ENCODE peak calls at places on chromosomes 1 and 21, in eight cellular contexts. P is trophoblast cell; J is osteocyte; U is CD8-positive, alpha-beta memory T cell; C is Calu3; M is stimulated activated CD8-positive, alpha-beta memory T cell treated with anti-CD3 and anti-CD28 coated beads, Interleukin-15, amount 100 ng/mL, for 4 hours; O is Panc1; F is skeletal muscle cell. Q is an unnamed sample.

GRCh38 chr1:43121251-43121650 is 50.8 kb downstream of the EBNA1BP2 start:
- DNase-seq in J (no peak), O (no peak), M (no peak), U (no peak), C (no peak), P (peak), F (no peak), Q (no peak)

GRCh38 chr1:209391792-209392191 is 191.7 kb upstream of the CAMK1G start:
- DNase-seq in O (no peak), F (no peak), U (no peak), J (no peak), P (peak), M (no peak), C (no peak), Q (no peak)

GRCh38 chr1:239558992-239559391 is 172.6 kb downstream of the CHRM3 start:
- DNase-seq in J (no peak), P (no peak), C (no peak), O (no peak), U (no peak), M (no peak), F (no peak), Q (no peak)

GRCh38 chr1:29569971-29570634 is 333.8 kb downstream of the PTPRU start:
- DNase-seq in P (peak), U (no peak), C (peak), J (no peak), O (peak), F (peak), M (no peak), Q (no peak)

GRCh38 chr1:81478217-81478616 is 322.5 kb upstream of the ADGRL2 start:
- DNase-seq in C (no peak), O (no peak), J (no peak), M (no peak), F (no peak), P (no peak), U (no peak), Q (no peak)

GRCh38 chr1:113947388-113948107 is 18.4 kb downstream of the HIPK1 start:
- DNase-seq in O (no peak), C (no peak), J (no peak), F (no peak), U (no peak), M (no peak), P (no peak), Q (no peak)

GRCh38 chr1:6490181-6491075 is 1.0 kb downstream of the PLEKHG5 start:
- DNase-seq in M (no peak), P (peak), U (peak), J (peak), F (no peak), O (no peak), C (peak), Q (no peak)

GRCh38 chr1:205172729-205173366 is 38.7 kb downstream of the DSTYK start:
- DNase-seq in P (no peak), C (no peak), O (peak), F (peak), M (no peak), J (no peak), U (no peak), Q (no peak)

GRCh38 chr1:86739901-86740507 is 35.6 kb downstream of the SH3GLB1 start:
- DNase-seq in C (no peak), O (no peak), P (no peak), F (no peak), M (no peak), J (no peak), U (no peak), Q (no peak)

GRCh38 chr1:109772658-109773202 is 9.0 kb upstream of the EPS8L3 start:
- DNase-seq in J (no peak), F (no peak), U (no peak), M (no peak), P (no peak), O (no peak), C (no peak), Q (no peak)

GRCh38 chr21:33550772-33551660 is 8.2 kb downstream of the SON start:
- DNase-seq in F (no peak), U (no peak), C (no peak), O (no peak), M (no peak), J (no peak), P (no peak), Q (no peak)

GRCh38 chr1:1617516-1617915 is 2.2 kb downstream of the MIB2 start:
- DNase-seq in U (no peak), C (no peak), F (no peak), M (no peak), O (no peak), P (no peak), J (no peak), Q (no peak)

GRCh38 chr1:147904726-147905125 is 2.1 kb downstream of the GJA8 start:
- DNase-seq in C (no peak), F (no peak), O (no peak), J (no peak), M (no peak), P (no peak), U (no peak), Q (no peak)

GRCh38 chr1:175078629-175079028 is 11.0 kb downstream of the TNN start:
- DNase-seq in F (no peak), M (no peak), J (no peak), U (no peak), P (no peak), O (no peak), C (no peak), Q (no peak)

GRCh38 chr1:151990856-151991198 is 2.8 kb downstream of the S100A10 start:
- DNase-seq in U (no peak), P (no peak), M (no peak), J (no peak), F (no peak), C (peak), O (no peak), Q (no peak)

GRCh38 chr1:223401873-223402789 is 8.9 kb downstream of the CCDC185 start:
- DNase-seq in U (no peak), M (no peak), P (no peak), F (peak), O (no peak), J (no peak), C (no peak), Q (no peak)

GRCh38 chr1:1906185-1907097 is 8.6 kb upstream of the CALML6 start:
- DNase-seq in M (peak), U (peak), J (peak), O (peak), F (no peak), P (peak), C (peak), Q (peak)

GRCh38 chr1:119987112-119987511 is 82.3 kb downstream of the NOTCH2 start:
- DNase-seq in F (peak), M (no peak), C (no peak), P (peak), J (no peak), U (no peak), O (no peak), Q (peak)

GRCh38 chr1:74467786-74468377 is 44.5 kb downstream of the LRRC53 start:
- DNase-seq in O (no peak), J (no peak), M (no peak), F (no peak), C (no peak), P (peak), U (no peak), Q (no peak)

GRCh38 chr1:110237406-110238152 is 27.5 kb downstream of the KCNC4 start:
- DNase-seq in M (no peak), J (no peak), P (no peak), U (no peak), F (no peak), C (no peak), O (no peak), Q (no peak)

GRCh38 chr1:21875621-21876063 is 61.5 kb downstream of the HSPG2 start:
- DNase-seq in J (no peak), F (no peak), O (no peak), M (no peak), U (no peak), P (no peak), C (no peak), Q (no peak)

GRCh38 chr21:44710294-44710665 is 1.1 kb downstream of the TSPEAR start:
- DNase-seq in J (peak), C (no peak), F (no peak), M (no peak), U (no peak), P (no peak), O (no peak), Q (no peak)

GRCh38 chr1:164223378-164223777 is 335.6 kb upstream of the PBX1 start:
- DNase-seq in U (no peak), C (no peak), J (no peak), P (no peak), F (no peak), O (no peak), M (no peak), Q (no peak)

Q was measured in ascending aorta.